ENCODE peak calls at places on chromosomes 13 and 19, in seven cellular contexts. One of them, this sample, is unnamed. For H3K4me1 and H3K9me3, the result is how much of the 10 kb centered on the place peaks cover.

GRCh38 chr13:106291006-106291405 is 244.5 kb downstream of the EFNB2 start:
- DNase-seq in suprapubic skin: no peak
- DNase-seq in right lobe of liver: no peak
- DNase-seq in ovary: no peak
- DNase-seq in psoas muscle: no peak
- DNase-seq in breast epithelium: no peak
- DNase-seq in hepatocyte: no peak
- DNase-seq in this sample: peak

GRCh38 chr19:17889609-17890214 is 18.0 kb downstream of the SLC5A5 start:
- DNase-seq in suprapubic skin: no peak
- DNase-seq in right lobe of liver: no peak
- DNase-seq in ovary: peak
- DNase-seq in psoas muscle: no peak
- DNase-seq in breast epithelium: no peak
- DNase-seq in hepatocyte: peak
- DNase-seq in this sample: no peak

GRCh38 chr13:19153782-19154450 is 27.7 kb downstream of the TUBA3C start:
- DNase-seq in suprapubic skin: no peak
- DNase-seq in right lobe of liver: no peak
- DNase-seq in ovary: no peak
- DNase-seq in psoas muscle: no peak
- DNase-seq in breast epithelium: no peak
- DNase-seq in hepatocyte: no peak
- DNase-seq in this sample: no peak

GRCh38 chr13:80389073-80390038 is 48.4 kb upstream of the SPRY2 start:
- DNase-seq in suprapubic skin: no peak
- DNase-seq in right lobe of liver: no peak
- DNase-seq in ovary: no peak
- DNase-seq in psoas muscle: no peak
- DNase-seq in breast epithelium: no peak
- DNase-seq in hepatocyte: no peak
- DNase-seq in this sample: no peak

GRCh38 chr13:101455863-101456262 is 3.4 kb downstream of the ITGBL1 start:
- DNase-seq in suprapubic skin: no peak
- DNase-seq in right lobe of liver: no peak
- DNase-seq in ovary: no peak
- DNase-seq in psoas muscle: no peak
- DNase-seq in breast epithelium: no peak
- DNase-seq in hepatocyte: peak
- DNase-seq in this sample: peak

GRCh38 chr19:42466521-42467436 is 24.0 kb upstream of the CXCL17 start:
- DNase-seq in suprapubic skin: no peak
- DNase-seq in right lobe of liver: no peak
- DNase-seq in ovary: no peak
- DNase-seq in psoas muscle: no peak
- DNase-seq in breast epithelium: no peak
- DNase-seq in hepatocyte: no peak
- DNase-seq in this sample: no peak

GRCh38 chr13:44191504-44192171 is 182.0 kb upstream of the SERP2 start:
- DNase-seq in suprapubic skin: no peak
- DNase-seq in right lobe of liver: no peak
- DNase-seq in ovary: no peak
- DNase-seq in psoas muscle: peak
- DNase-seq in breast epithelium: peak
- DNase-seq in hepatocyte: peak
- DNase-seq in this sample: peak

GRCh38 chr19:11405846-11406643 is 13.1 kb downstream of the RGL3 start:
- DNase-seq in suprapubic skin: no peak
- DNase-seq in right lobe of liver: no peak
- DNase-seq in ovary: peak
- DNase-seq in psoas muscle: no peak
- DNase-seq in breast epithelium: no peak
- DNase-seq in hepatocyte: no peak
- DNase-seq in this sample: no peak

GRCh38 chr19:55319786-55320185 is 5.4 kb downstream of the TMEM150B start:
- DNase-seq in suprapubic skin: no peak
- DNase-seq in right lobe of liver: no peak
- DNase-seq in ovary: peak
- DNase-seq in psoas muscle: peak
- DNase-seq in breast epithelium: no peak
- DNase-seq in hepatocyte: peak
- DNase-seq in this sample: no peak

GRCh38 chr19:55373993-55374757 is 2.5 kb upstream of the TMEM190 start:
- DNase-seq in suprapubic skin: no peak
- DNase-seq in right lobe of liver: no peak
- DNase-seq in ovary: no peak
- DNase-seq in psoas muscle: no peak
- DNase-seq in breast epithelium: no peak
- DNase-seq in hepatocyte: no peak
- DNase-seq in this sample: peak

GRCh38 chr19:49481020-49481683 is 6.3 kb upstream of the RPL13A start:
- DNase-seq in suprapubic skin: no peak
- DNase-seq in right lobe of liver: no peak
- DNase-seq in ovary: no peak
- DNase-seq in psoas muscle: no peak
- DNase-seq in breast epithelium: no peak
- DNase-seq in hepatocyte: no peak
- DNase-seq in this sample: no peak

GRCh38 chr19:46629546-46630025 is 4.7 kb upstream of the PTGIR start:
- DNase-seq in suprapubic skin: no peak
- DNase-seq in right lobe of liver: no peak
- DNase-seq in ovary: no peak
- DNase-seq in psoas muscle: no peak
- DNase-seq in breast epithelium: no peak
- DNase-seq in hepatocyte: peak
- DNase-seq in this sample: no peak

GRCh38 chr13:36819811-36820140 is 754 bp downstream of the RFXAP start:
- DNase-seq in suprapubic skin: no peak
- DNase-seq in right lobe of liver: no peak
- DNase-seq in ovary: no peak
- DNase-seq in psoas muscle: no peak
- DNase-seq in breast epithelium: no peak
- DNase-seq in hepatocyte: peak
- DNase-seq in this sample: no peak

GRCh38 chr13:30108913-30109237 is 198.5 kb downstream of the KATNAL1 start:
- DNase-seq in suprapubic skin: peak
- DNase-seq in right lobe of liver: peak
- DNase-seq in ovary: no peak
- DNase-seq in psoas muscle: no peak
- DNase-seq in breast epithelium: peak
- DNase-seq in hepatocyte: peak
- DNase-seq in this sample: no peak

GRCh38 chr19:17303167-17303939 is at the start of gene ABHD8:
- DNase-seq in suprapubic skin: peak
- DNase-seq in right lobe of liver: peak
- DNase-seq in ovary: peak
- DNase-seq in psoas muscle: peak
- DNase-seq in breast epithelium: peak
- DNase-seq in hepatocyte: peak
- DNase-seq in this sample: peak

GRCh38 chr13:79988573-79988972 is 352.4 kb downstream of the SPRY2 start:
- DNase-seq in suprapubic skin: no peak
- DNase-seq in right lobe of liver: no peak
- DNase-seq in ovary: no peak
- DNase-seq in psoas muscle: no peak
- DNase-seq in breast epithelium: no peak
- DNase-seq in hepatocyte: peak
- DNase-seq in this sample: peak

GRCh38 chr13:72886272-72887062 is 104.5 kb downstream of the PIBF1 start:
- DNase-seq in suprapubic skin: no peak
- DNase-seq in right lobe of liver: no peak
- DNase-seq in ovary: no peak
- DNase-seq in psoas muscle: no peak
- DNase-seq in breast epithelium: no peak
- DNase-seq in hepatocyte: no peak
- DNase-seq in this sample: no peak

GRCh38 chr13:94710881-94711560 is 1.3 kb downstream of the SOX21 start:
- DNase-seq in suprapubic skin: no peak
- DNase-seq in right lobe of liver: no peak
- DNase-seq in ovary: no peak
- DNase-seq in psoas muscle: no peak
- DNase-seq in breast epithelium: no peak
- DNase-seq in hepatocyte: peak
- DNase-seq in this sample: no peak

GRCh38 chr19:46229442-46229841 is at the start of gene IGFL1:
- DNase-seq in suprapubic skin: no peak
- DNase-seq in right lobe of liver: no peak
- DNase-seq in ovary: no peak
- DNase-seq in psoas muscle: no peak
- DNase-seq in breast epithelium: no peak
- DNase-seq in hepatocyte: no peak
- DNase-seq in this sample: no peak

GRCh38 chr19:48329167-48329891 is 4.0 kb downstream of the EMP3 start:
- DNase-seq in suprapubic skin: no peak
- DNase-seq in right lobe of liver: no peak
- DNase-seq in ovary: no peak
- DNase-seq in psoas muscle: no peak
- DNase-seq in breast epithelium: no peak
- DNase-seq in hepatocyte: peak
- DNase-seq in this sample: no peak

GRCh38 chr19:45041125-45041524 is 2.3 kb downstream of the CLASRP start:
- DNase-seq in suprapubic skin: no peak
- DNase-seq in right lobe of liver: no peak
- DNase-seq in ovary: no peak
- DNase-seq in psoas muscle: no peak
- DNase-seq in breast epithelium: no peak
- DNase-seq in hepatocyte: no peak
- DNase-seq in this sample: no peak

GRCh38 chr13:37715606-37716015 is 117.0 kb upstream of the POSTN start:
- DNase-seq in suprapubic skin: no peak
- DNase-seq in right lobe of liver: no peak
- DNase-seq in ovary: no peak
- DNase-seq in psoas muscle: no peak
- DNase-seq in breast epithelium: no peak
- DNase-seq in hepatocyte: no peak
- DNase-seq in this sample: no peak

GRCh38 chr19:14369399-14370168 is 11.7 kb upstream of the ADGRE5 start:
- DNase-seq in suprapubic skin: no peak
- DNase-seq in right lobe of liver: no peak
- DNase-seq in ovary: no peak
- DNase-seq in psoas muscle: no peak
- DNase-seq in breast epithelium: peak
- DNase-seq in hepatocyte: no peak
- DNase-seq in this sample: no peak

DNA sequence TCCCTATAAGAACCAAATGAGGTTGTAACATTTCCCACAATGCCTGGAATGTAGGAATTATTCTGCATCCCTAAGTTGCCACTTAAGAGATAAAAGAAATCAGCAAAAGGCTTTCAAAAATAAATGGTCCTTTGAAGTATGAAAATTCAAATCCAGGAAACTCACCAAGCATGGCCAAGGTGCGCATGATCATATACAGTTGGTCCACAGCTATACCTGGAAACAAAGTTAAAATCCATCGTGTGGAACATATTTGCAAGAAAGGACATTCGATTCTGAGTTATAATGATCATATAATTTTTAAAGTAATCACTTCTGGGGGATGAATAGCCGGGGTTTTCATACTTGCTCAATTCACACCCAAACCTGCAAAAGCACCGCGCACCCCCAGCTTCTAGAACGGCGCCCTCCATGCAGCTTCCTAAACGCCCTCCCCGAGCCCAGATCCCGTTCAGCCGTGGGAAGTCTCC is 525 bp downstream of the CARS2 start:
- DNase-seq in suprapubic skin: no peak
- DNase-seq in right lobe of liver: no peak
- DNase-seq in ovary: no peak
- DNase-seq in psoas muscle: no peak
- DNase-seq in breast epithelium: no peak
- DNase-seq in hepatocyte: no peak
- DNase-seq in this sample: peak
- H3K27ac ChIP-seq in suprapubic skin: peak
- H3K27ac ChIP-seq in right lobe of liver: peak
- H3K27ac ChIP-seq in ovary: peak
- H3K27ac ChIP-seq in psoas muscle: peak
- H3K27ac ChIP-seq in breast epithelium: peak
- H3K27ac ChIP-seq in hepatocyte: peak
- H3K27ac ChIP-seq in this sample: peak

GRCh38 chr13:21048901-21049655 is 12.3 kb downstream of the LATS2 start:
- DNase-seq in suprapubic skin: no peak
- DNase-seq in right lobe of liver: no peak
- DNase-seq in ovary: no peak
- DNase-seq in psoas muscle: no peak
- DNase-seq in breast epithelium: no peak
- DNase-seq in hepatocyte: no peak
- DNase-seq in this sample: no peak
- H3K4me1 ChIP-seq in suprapubic skin: under half
- H3K4me1 ChIP-seq in right lobe of liver: under half
- H3K4me1 ChIP-seq in ovary: under half
- H3K4me1 ChIP-seq in psoas muscle: half or more
- H3K4me1 ChIP-seq in breast epithelium: under half
- H3K4me1 ChIP-seq in hepatocyte: under half
- H3K4me1 ChIP-seq in this sample: under half

GRCh38 chr19:36638862-36639510 is 27.7 kb downstream of the ZNF461 start:
- DNase-seq in suprapubic skin: no peak
- DNase-seq in right lobe of liver: no peak
- DNase-seq in ovary: no peak
- DNase-seq in psoas muscle: no peak
- DNase-seq in breast epithelium: no peak
- DNase-seq in hepatocyte: no peak
- DNase-seq in this sample: no peak

GRCh38 chr19:36635342-36635741 is 30.2 kb downstream of the ZNF382 start:
- DNase-seq in suprapubic skin: no peak
- DNase-seq in right lobe of liver: no peak
- DNase-seq in ovary: no peak
- DNase-seq in psoas muscle: no peak
- DNase-seq in breast epithelium: no peak
- DNase-seq in hepatocyte: no peak
- DNase-seq in this sample: no peak
- H3K9me3 ChIP-seq in suprapubic skin: half or more
- H3K9me3 ChIP-seq in right lobe of liver: under half
- H3K9me3 ChIP-seq in ovary: half or more
- H3K9me3 ChIP-seq in psoas muscle: half or more
- H3K9me3 ChIP-seq in breast epithelium: half or more
- H3K9me3 ChIP-seq in hepatocyte: half or more
- H3K9me3 ChIP-seq in this sample: under half

GRCh38 chr19:5128251-5128931 is 159.5 kb downstream of the KDM4B start:
- DNase-seq in suprapubic skin: no peak
- DNase-seq in right lobe of liver: peak
- DNase-seq in ovary: peak
- DNase-seq in psoas muscle: peak
- DNase-seq in breast epithelium: no peak
- DNase-seq in hepatocyte: peak
- DNase-seq in this sample: no peak
- H3K27ac ChIP-seq in suprapubic skin: no peak
- H3K27ac ChIP-seq in right lobe of liver: peak
- H3K27ac ChIP-seq in ovary: peak
- H3K27ac ChIP-seq in psoas muscle: no peak
- H3K27ac ChIP-seq in breast epithelium: peak
- H3K27ac ChIP-seq in hepatocyte: peak
- H3K27ac ChIP-seq in this sample: no peak

DNA sequence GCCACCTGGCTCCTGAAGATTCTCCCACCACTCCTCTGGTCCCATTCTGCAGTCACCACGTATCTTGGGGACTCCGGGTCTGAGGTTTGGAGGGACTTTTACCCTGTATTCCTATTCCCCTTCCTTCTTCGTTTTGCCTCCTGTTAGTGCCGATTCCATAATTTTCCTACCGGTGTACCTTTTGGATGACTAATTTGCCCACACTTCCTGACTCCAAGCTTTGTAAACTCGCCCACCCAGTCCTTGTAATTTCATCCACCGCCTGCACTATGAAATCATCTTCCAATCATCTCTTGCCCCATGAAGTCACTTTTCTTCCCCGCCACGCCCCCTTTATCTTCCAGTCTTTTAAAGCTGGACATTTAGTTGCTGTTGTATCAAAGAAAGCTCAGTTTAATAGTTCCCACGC is 572 bp downstream of the UCHL3 start:
- DNase-seq in suprapubic skin: no peak
- DNase-seq in right lobe of liver: no peak
- DNase-seq in ovary: no peak
- DNase-seq in psoas muscle: no peak
- DNase-seq in breast epithelium: peak
- DNase-seq in hepatocyte: peak
- DNase-seq in this sample: peak
- H3K4me1 ChIP-seq in suprapubic skin: under half
- H3K4me1 ChIP-seq in right lobe of liver: under half
- H3K4me1 ChIP-seq in ovary: under half
- H3K4me1 ChIP-seq in psoas muscle: under half
- H3K4me1 ChIP-seq in breast epithelium: under half
- H3K4me1 ChIP-seq in hepatocyte: under half
- H3K4me1 ChIP-seq in this sample: under half